ENCODE peak calls at places on chromosomes 16 and 17, in nine cellular contexts. V is Peyer's patch, K is A673, L is astrocyte, I is MM.1S, H is prostate gland, G is IMR-90, U is endothelial cell of umbilical vein, W is hepatocyte. T is an unnamed sample. For H3K9me3 and H3K4me1, the result is how much of the 10 kb centered on the place peaks cover.

GRCh38 chr17:75587718-75588545 is at the start of gene MYO15B:
- DNase-seq in W (peak), L (no peak), G (no peak), I (no peak), K (peak), U (peak), H (no peak), V (no peak), T (no peak)

GRCh38 chr16:84391151-84391873 is 23.0 kb downstream of the ATP2C2 start:
- DNase-seq in L (peak), G (peak), W (no peak), U (no peak), V (peak), I (no peak), H (peak), K (no peak), T (no peak)

GRCh38 chr16:31265329-31266245 is 5.8 kb downstream of the ITGAM start:
- DNase-seq in U (peak), G (peak), W (peak), H (no peak), L (peak), K (peak), I (peak), V (no peak), T (no peak)

GRCh38 chr16:70437017-70437581 is 1.8 kb downstream of the ST3GAL2 start:
- DNase-seq in H (no peak), G (peak), U (peak), L (peak), W (peak), I (no peak), V (no peak), K (peak), T (peak)

GRCh38 chr16:86826931-86827330 is 248.6 kb downstream of the FOXL1 start:
- DNase-seq in W (no peak), H (no peak), L (peak), K (no peak), I (no peak), V (no peak), U (no peak), G (no peak), T (no peak)

GRCh38 chr16:49500211-49500610 is 126.6 kb downstream of the C16orf78 start:
- DNase-seq in W (no peak), G (no peak), V (no peak), H (no peak), K (no peak), I (no peak), L (no peak), U (no peak), T (no peak)

GRCh38 chr16:1879477-1879876 is 7.5 kb upstream of the MEIOB start:
- DNase-seq in L (no peak), W (no peak), V (no peak), K (no peak), U (no peak), I (no peak), G (no peak), H (no peak), T (no peak)

GRCh38 chr17:76738468-76738850 is 540 bp downstream of the MFSD11 start:
- DNase-seq in H (no peak), U (peak), G (no peak), I (no peak), L (no peak), K (no peak), V (no peak), W (no peak), T (no peak)

GRCh38 chr17:54900457-54901229 is at the start of gene TOM1L1:
- DNase-seq in I (peak), W (peak), U (no peak), L (peak), H (peak), G (peak), V (peak), K (peak), T (peak)

GRCh38 chr16:12468552-12468951 is 335.1 kb downstream of the CPPED1 start:
- DNase-seq in K (no peak), U (no peak), V (no peak), L (no peak), I (no peak), W (no peak), G (no peak), H (no peak), T (peak)

GRCh38 chr17:81035389-81036127 is 607 bp downstream of the BAIAP2 start:
- DNase-seq in I (no peak), L (no peak), H (no peak), W (no peak), G (no peak), U (peak), K (peak), V (no peak), T (no peak)

GRCh38 chr16:61858996-61859395 is 177.2 kb downstream of the CDH8 start:
- DNase-seq in I (no peak), H (no peak), K (peak), V (no peak), W (no peak), G (no peak), U (no peak), L (peak), T (no peak)

GRCh38 chr16:17691621-17692231 is 221.0 kb upstream of the XYLT1 start:
- DNase-seq in L (no peak), W (no peak), V (no peak), U (no peak), I (no peak), K (no peak), H (no peak), G (no peak), T (no peak)

GRCh38 chr17:8192070-8192815 is 2.3 kb upstream of the BORCS6 start:
- DNase-seq in U (peak), K (peak), G (peak), L (peak), V (peak), H (peak), W (peak), I (peak), T (peak)

GRCh38 chr17:32253117-32253611 is 12.5 kb upstream of the RHBDL3 start:
- DNase-seq in U (peak), L (peak), I (peak), V (peak), K (peak), H (peak), G (peak), W (peak), T (peak)

GRCh38 chr17:82959990-82960418 is 119.4 kb upstream of the METRNL start:
- DNase-seq in G (no peak), H (no peak), K (no peak), I (no peak), U (no peak), L (no peak), V (peak), W (no peak), T (no peak)

GRCh38 chr17:7515912-7516610 is 31.9 kb downstream of the POLR2A start:
- DNase-seq in U (no peak), G (no peak), W (peak), V (peak), H (no peak), I (no peak), K (no peak), L (peak), T (no peak)

GRCh38 chr16:30740364-30741251 is 7.6 kb upstream of the PHKG2 start:
- DNase-seq in I (no peak), U (peak), V (peak), H (peak), W (peak), L (peak), G (peak), K (no peak), T (no peak)

GRCh38 chr17:36849871-36850348 is 87.4 kb upstream of the LHX1 start:
- DNase-seq in U (peak), V (no peak), K (peak), H (no peak), I (no peak), G (peak), L (peak), W (no peak), T (peak)

DNA sequence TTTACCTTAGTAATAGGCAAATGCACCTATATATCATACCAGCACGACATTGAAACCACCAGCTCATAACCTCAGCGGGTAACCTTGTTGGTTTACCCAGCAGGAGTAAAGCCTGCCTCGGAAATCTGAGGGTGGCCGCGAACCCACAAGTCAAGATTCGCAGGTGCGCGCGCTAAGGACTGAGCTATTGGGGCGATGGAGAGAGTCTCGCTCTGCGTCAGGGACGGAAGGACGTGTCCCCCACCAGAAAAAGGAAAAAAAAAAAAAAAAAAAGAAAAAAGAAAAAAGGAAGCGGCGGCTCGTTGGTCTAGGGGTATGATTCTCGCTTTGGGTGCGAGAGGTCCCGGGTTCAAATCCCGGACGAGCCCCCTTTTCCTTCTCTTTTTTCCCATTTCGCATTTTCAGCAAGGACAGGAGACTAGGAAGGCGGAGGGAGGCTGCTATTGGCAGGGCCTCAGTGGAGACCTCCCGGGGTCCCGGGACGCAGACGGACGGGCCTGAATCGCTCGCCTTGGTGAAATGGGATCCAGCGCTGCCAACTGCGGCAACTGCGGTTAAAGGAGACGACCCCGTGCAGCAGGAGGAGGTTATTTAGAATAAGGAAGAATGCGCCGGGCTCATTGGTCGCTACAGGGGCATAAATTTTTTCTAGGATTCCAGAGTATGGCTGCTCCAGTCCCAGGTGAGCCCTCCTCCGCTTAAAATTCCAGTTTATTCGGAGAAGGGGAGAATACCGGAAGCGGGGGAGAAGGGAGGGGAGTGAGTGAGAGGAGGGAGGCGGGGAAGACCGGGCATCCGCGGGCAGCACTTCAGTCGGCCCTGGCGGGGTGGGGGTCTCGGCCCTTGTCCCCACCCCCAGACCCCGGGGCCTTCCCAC is at the start of gene OR1F1:
- DNase-seq in L (peak), I (peak), H (no peak), V (peak), K (peak), G (peak), W (no peak), U (no peak), T (peak)
- H3K9me3 ChIP-seq in L (under half), I (under half), H (under half), V (under half), K (under half), G (under half), W (under half), U (under half), T (under half)

DNA sequence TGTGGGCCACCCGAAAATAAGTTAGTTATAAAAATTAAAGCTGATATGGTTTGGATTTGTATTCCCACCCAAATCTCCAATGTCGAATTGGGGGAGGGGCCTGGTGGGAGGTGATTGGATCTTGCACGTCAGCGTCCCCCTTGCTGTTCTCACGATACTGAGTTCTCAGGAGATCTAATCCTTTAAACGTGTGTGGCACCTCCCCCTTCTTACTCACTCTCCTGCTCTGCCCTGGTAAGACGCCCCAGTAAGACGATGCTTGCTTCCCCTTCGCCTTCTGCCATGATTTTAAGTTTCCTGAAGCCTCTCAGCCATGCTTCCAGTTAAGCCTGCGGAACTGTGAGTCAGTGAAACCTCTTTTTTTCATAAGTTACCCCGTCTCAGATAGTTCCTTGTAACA is 35.4 kb downstream of the SYCE1L start:
- DNase-seq in W (no peak), H (no peak), G (no peak), U (no peak), L (no peak), V (no peak), K (peak), I (no peak), T (no peak)
- H3K4me1 ChIP-seq in W (under half), H (under half), G (under half), U (under half), L (under half), V (under half), K (under half), I (under half), T (under half)

GRCh38 chr17:49125449-49125848 is 7.1 kb upstream of the B4GALNT2 start:
- DNase-seq in G (no peak), H (no peak), W (no peak), U (no peak), L (no peak), I (no peak), K (no peak), V (no peak), T (no peak)
- TF ChIP-seq CTCF in G (no peak), H (no peak), W (no peak), U (no peak), L (no peak), I (no peak), K (no peak), V (no peak), T (no peak)

GRCh38 chr17:9811086-9811485 is 10.8 kb downstream of the GSG1L2 start:
- DNase-seq in L (peak), W (no peak), G (no peak), K (no peak), I (no peak), V (no peak), U (no peak), H (no peak), T (no peak)

GRCh38 chr17:9810100-9810949 is 11.6 kb downstream of the GSG1L2 start:
- DNase-seq in G (no peak), K (no peak), I (no peak), W (no peak), U (no peak), V (no peak), H (no peak), L (no peak), T (no peak)

GRCh38 chr17:9811537-9811936 is 10.3 kb downstream of the GSG1L2 start:
- DNase-seq in U (no peak), G (no peak), V (no peak), H (no peak), I (no peak), W (no peak), K (no peak), L (no peak), T (no peak)

GRCh38 chr17:9814337-9814945 is 7.4 kb downstream of the GSG1L2 start:
- DNase-seq in K (no peak), U (no peak), G (no peak), V (no peak), L (no peak), H (no peak), W (no peak), I (no peak), T (no peak)

DNA sequence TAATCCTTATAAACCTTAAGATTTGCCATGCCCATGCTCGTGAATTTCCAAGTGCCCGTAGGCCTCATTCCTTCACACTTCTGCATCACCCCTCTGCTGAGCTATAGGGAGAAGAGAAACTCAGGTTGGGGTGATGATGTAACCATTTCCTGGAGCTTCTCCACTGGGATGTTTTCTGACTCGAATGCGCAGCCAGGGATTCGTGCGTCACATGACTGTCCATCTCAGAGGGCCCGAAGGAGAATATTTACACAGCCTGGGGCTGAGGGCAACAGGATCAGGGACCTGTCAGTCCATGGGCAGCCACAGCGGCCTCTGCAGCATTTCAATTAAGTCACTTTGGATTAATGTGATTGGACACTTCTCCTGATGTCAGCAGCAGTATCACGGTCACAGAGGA is 8.7 kb downstream of the GSG1L2 start:
- DNase-seq in V (no peak), U (no peak), K (no peak), L (no peak), I (no peak), W (no peak), G (no peak), H (no peak), T (no peak)
- H3K9me3 ChIP-seq in V (under half), U (under half), K (under half), L (under half), I (under half), W (under half), G (under half), H (under half), T (under half)

GRCh38 chr16:66041907-66042306 is 324.6 kb upstream of the CDH5 start:
- DNase-seq in G (no peak), K (no peak), H (no peak), L (no peak), W (no peak), U (no peak), I (no peak), V (no peak), T (no peak)
- H3K4me1 ChIP-seq in G (under half), K (under half), H (under half), L (under half), W (under half), U (under half), I (under half), V (under half), T (under half)

DNA sequence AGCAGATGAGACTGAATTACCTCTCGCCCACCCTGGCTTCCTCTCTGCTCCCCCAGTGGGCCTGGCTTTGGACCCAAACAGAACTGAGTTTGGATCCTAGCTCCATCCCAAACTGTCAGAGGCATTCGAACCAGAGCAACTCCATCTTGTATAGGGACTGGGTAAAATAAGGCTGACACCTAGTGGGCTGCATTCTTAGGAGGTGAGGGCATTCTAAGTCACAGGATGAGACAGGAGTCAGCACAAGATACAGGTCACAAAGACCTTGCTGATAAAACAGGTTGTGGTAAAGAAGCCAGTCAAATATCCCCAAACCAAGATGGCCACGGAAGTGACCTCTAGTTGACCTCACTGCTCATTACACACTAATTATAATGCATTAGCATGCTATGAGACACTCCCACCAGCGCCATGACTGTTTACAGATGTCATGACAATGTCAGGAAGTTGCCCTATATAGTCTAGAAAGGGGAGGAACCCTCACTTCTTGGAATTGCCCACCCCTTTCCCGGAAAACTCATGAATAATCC is 44.4 kb downstream of the LYRM1 start:
- DNase-seq in W (no peak), L (peak), K (peak), I (peak), G (peak), V (no peak), U (peak), H (no peak), T (peak)
- TF ChIP-seq CTCF in W (no peak), L (no peak), K (peak), I (no peak), G (no peak), V (no peak), U (no peak), H (no peak), T (no peak)

GRCh38 chr17:70945386-70945785 is 776.1 kb downstream of the KCNJ2 start:
- DNase-seq in W (no peak), G (no peak), K (no peak), I (no peak), U (no peak), V (no peak), H (no peak), L (peak), T (peak)
- H3K9me3 ChIP-seq in W (under half), G (under half), K (under half), I (under half), U (under half), V (under half), H (under half), L (under half), T (under half)

T was measured in BE2C.